ENCODE peak calls at places on chromosomes 13 and 19, in five cellular contexts. A, Z, S, O and F are unnamed samples.

GRCh38 chr19:798415-799075 is 1.3 kb downstream of the PTBP1 start:
- DNase-seq in O (no peak), Z (no peak), A (no peak), S (no peak), F (no peak)

GRCh38 chr13:40063278-40063698 is 407.8 kb downstream of the COG6 start:
- DNase-seq in Z (no peak), O (no peak), A (no peak), S (no peak), F (no peak)

GRCh38 chr19:19460258-19460731 is 54.8 kb downstream of the GATAD2A start:
- DNase-seq in O (no peak), Z (no peak), A (no peak), S (no peak), F (no peak)

GRCh38 chr19:19269952-19270694 is 3.0 kb downstream of the TM6SF2 start:
- DNase-seq in S (no peak), O (no peak), A (no peak), Z (no peak), F (no peak)

GRCh38 chr19:20367811-20368294 is 197.7 kb downstream of the ZNF737 start:
- DNase-seq in A (no peak), Z (no peak), S (no peak), O (no peak), F (no peak)

GRCh38 chr13:106467406-106468122 is 67.9 kb downstream of the EFNB2 start:
- DNase-seq in Z (no peak), O (no peak), A (no peak), S (no peak), F (no peak)

GRCh38 chr13:34589581-34589980 is 352.5 kb upstream of the NBEA start:
- DNase-seq in A (no peak), S (no peak), Z (no peak), O (no peak), F (no peak)

GRCh38 chr13:72199640-72200039 is 332.6 kb upstream of the DACH1 start:
- DNase-seq in A (no peak), Z (no peak), O (no peak), S (no peak), F (no peak)

GRCh38 chr13:22648325-22648758 is 532.4 kb upstream of the SGCG start:
- DNase-seq in S (no peak), Z (no peak), A (no peak), O (no peak), F (no peak)

GRCh38 chr19:19105365-19106060 is 32.8 kb downstream of the TMEM161A start:
- DNase-seq in S (no peak), O (peak; percentile 72), A (peak; percentile 88), Z (no peak), F (no peak)

GRCh38 chr13:26221399-26221720 is 754 bp downstream of the RNF6 start:
- DNase-seq in S (no peak), O (no peak), A (no peak), Z (no peak), F (no peak)

GRCh38 chr19:16394681-16395375 is 70.2 kb downstream of the KLF2 start:
- DNase-seq in O (peak; percentile 12), S (no peak), Z (no peak), A (no peak), F (no peak)

GRCh38 chr19:57280913-57281425 is 684 bp downstream of the ZNF460 start:
- DNase-seq in A (no peak), S (no peak), O (no peak), Z (no peak), F (no peak)

GRCh38 chr13:45846681-45847080 is 4.9 kb downstream of the SIAH3 start:
- DNase-seq in A (no peak), Z (no peak), O (no peak), S (no peak), F (no peak)

GRCh38 chr13:72489751-72490150 is 237.7 kb downstream of the MZT1 start:
- DNase-seq in O (no peak), Z (no peak), A (no peak), S (no peak), F (no peak)

GRCh38 chr19:54307389-54307788 is 5.6 kb downstream of the LILRA5 start:
- DNase-seq in A (no peak), Z (no peak), S (no peak), O (no peak), F (no peak)

GRCh38 chr19:49475995-49476880 is 2.2 kb downstream of the FLT3LG start:
- DNase-seq in Z (no peak), A (peak; percentile 62), S (peak; percentile 80), O (peak; percentile 46), F (no peak)

GRCh38 chr13:114132419-114133121 is at the start of gene RASA3:
- DNase-seq in Z (peak; percentile 88), O (peak; percentile 89), S (peak; percentile 75), A (no peak), F (no peak)

GRCh38 chr13:24212674-24213073 is 52.2 kb downstream of the SPATA13 start:
- DNase-seq in S (no peak), A (no peak), O (no peak), Z (no peak), F (no peak)

GRCh38 chr13:30376426-30377311 is 45.6 kb upstream of the UBE2L5 start:
- DNase-seq in A (peak; percentile 32), Z (no peak), O (no peak), S (peak; percentile 51), F (no peak)

GRCh38 chr19:35717665-35718344 is at the start of gene KMT2B:
- DNase-seq in O (no peak), A (peak; percentile 94), Z (no peak), S (peak; percentile 97), F (no peak)

GRCh38 chr19:5805465-5806132 is 732 bp downstream of the NRTN start:
- DNase-seq in O (peak; percentile 82), S (peak; percentile 55), Z (no peak), A (peak; percentile 78), F (no peak)

GRCh38 chr13:58452123-58452623 is 820.6 kb downstream of the PCDH17 start:
- DNase-seq in Z (no peak), A (no peak), S (no peak), O (no peak), F (no peak)

GRCh38 chr13:44128522-44128921 is 245.1 kb upstream of the SERP2 start:
- DNase-seq in A (no peak), S (no peak), O (peak; percentile 73), Z (peak; percentile 68), F (no peak)

GRCh38 chr13:50130686-50131051 is 115.4 kb downstream of the KCNRG start:
- DNase-seq in A (no peak), Z (peak; percentile 69), S (no peak), O (peak; percentile 37), F (no peak)